ENCODE peak calls at places on chromosomes 13 and 19, in eight cellular contexts. H is MM.1S, B is heart left ventricle, V is ovary, P is mammary epithelial cell, K is AG09309, F is fibroblast of lung, N is ascending aorta. J is an unnamed sample.

GRCh38 chr19:18850560-18851375 is 19.0 kb downstream of the UPF1 start:
- DNase-seq in B (no peak), V (no peak), P (peak; percentile 57), F (no peak), K (no peak), N (no peak), H (no peak), J (no peak)

GRCh38 chr13:112071011-112071901 is 4.3 kb downstream of the SOX1 start:
- DNase-seq in H (no peak), N (no peak), F (no peak), B (no peak), V (no peak), K (no peak), P (no peak), J (no peak)

GRCh38 chr13:44305216-44305615 is 68.4 kb upstream of the SERP2 start:
- DNase-seq in B (no peak), N (no peak), V (no peak), K (no peak), F (no peak), H (no peak), P (no peak), J (no peak)

GRCh38 chr19:45630463-45630862 is 8.7 kb downstream of the EML2 start:
- DNase-seq in N (no peak), F (peak; percentile 85), H (peak; percentile 48), V (no peak), B (no peak), P (peak; percentile 97), K (peak; percentile 87), J (peak; percentile 83)

GRCh38 chr19:51742736-51743288 is 8.9 kb downstream of the FPR1 start:
- DNase-seq in V (no peak), N (no peak), K (peak; percentile 57), F (no peak), B (no peak), P (peak; percentile 87), H (no peak), J (no peak)

GRCh38 chr19:23527797-23528196 is 132.5 kb upstream of the ZNF91 start:
- DNase-seq in N (no peak), P (peak; percentile 35), K (no peak), H (peak; percentile 92), V (no peak), B (no peak), F (no peak), J (no peak)

GRCh38 chr13:79874396-79875360 is 393.7 kb downstream of the NDFIP2 start:
- DNase-seq in H (no peak), V (no peak), P (peak; percentile 68), N (no peak), B (no peak), K (no peak), F (no peak), J (no peak)

GRCh38 chr19:18118420-18119242 is 21.1 kb downstream of the MAST3 start:
- DNase-seq in F (peak; percentile 43), P (no peak), B (no peak), H (no peak), N (no peak), K (no peak), V (peak; percentile 33), J (no peak)

GRCh38 chr13:43304945-43305344 is 281.6 kb downstream of the DNAJC15 start:
- DNase-seq in V (no peak), B (no peak), P (no peak), N (no peak), H (no peak), F (no peak), K (no peak), J (no peak)

GRCh38 chr19:51490676-51491075 is 10.9 kb downstream of the SIGLEC12 start:
- DNase-seq in P (no peak), H (no peak), B (no peak), F (no peak), N (no peak), K (no peak), V (no peak), J (no peak)

GRCh38 chr13:105991622-105992254 is 543.7 kb downstream of the EFNB2 start:
- DNase-seq in N (no peak), H (no peak), P (peak; percentile 100), K (peak; percentile 33), V (no peak), F (peak; percentile 83), B (no peak), J (no peak)

GRCh38 chr13:113176292-113176691 is 17.8 kb downstream of the PROZ start:
- DNase-seq in V (no peak), N (no peak), K (no peak), H (no peak), P (no peak), F (no peak), B (no peak), J (no peak)

GRCh38 chr19:16161848-16162247 is 11.5 kb downstream of the CIB3 start:
- DNase-seq in V (no peak), N (no peak), H (no peak), B (no peak), K (peak; percentile 21), F (peak; percentile 63), P (peak; percentile 96), J (peak; percentile 60)

GRCh38 chr19:22422220-22422619 is at the start of gene ZNF98:
- DNase-seq in H (no peak), F (peak; percentile 5), P (no peak), N (no peak), B (peak; percentile 64), V (no peak), K (no peak), J (no peak)

GRCh38 chr13:48316826-48317510 is 13.4 kb downstream of the RB1 start:
- DNase-seq in K (no peak), F (no peak), P (no peak), B (no peak), N (no peak), H (no peak), V (no peak), J (no peak)

GRCh38 chr19:12868540-12869112 is 12.6 kb downstream of the DNASE2 start:
- DNase-seq in K (no peak), P (no peak), F (no peak), B (no peak), H (no peak), V (no peak), N (no peak), J (no peak)

GRCh38 chr13:94550030-94550738 is 45.8 kb downstream of the TGDS start:
- DNase-seq in N (no peak), B (no peak), V (no peak), F (peak; percentile 62), K (peak; percentile 7), H (no peak), P (no peak), J (peak; percentile 6)
- H3K4me3 ChIP-seq in N (peak overlapping the region; percentile 84), B (peak overlapping the region; percentile 55), V (peak overlapping the region; percentile 79), F (peak overlapping the region; percentile 78), K (peak overlapping the region; percentile 68), H (no peak overlapping the region), P (peak overlapping the region; percentile 48), J (peak overlapping the region; percentile 73)

GRCh38 chr19:4067396-4068057 is 828 bp upstream of the ZBTB7A start:
- DNase-seq in H (no peak), V (peak; percentile 59), K (no peak), B (peak; percentile 68), P (no peak), F (no peak), N (no peak), J (no peak)

GRCh38 chr19:4066682-4067395 is at the start of gene ZBTB7A:
- DNase-seq in F (peak; percentile 76), K (no peak), P (peak; percentile 68), N (peak; percentile 65), B (peak; percentile 88), V (peak; percentile 85), H (peak; percentile 71), J (no peak)

GRCh38 chr19:4065430-4066175 is 1.1 kb downstream of the ZBTB7A start:
- DNase-seq in P (peak; percentile 92), F (peak; percentile 98), N (peak; percentile 77), V (peak; percentile 97), K (peak; percentile 89), B (peak; percentile 98), H (peak; percentile 99), J (peak; percentile 74)

GRCh38 chr19:4064551-4065260 is 2.0 kb downstream of the ZBTB7A start:
- DNase-seq in P (no peak), F (peak; percentile 54), K (no peak), V (peak; percentile 79), N (no peak), B (peak; percentile 76), H (no peak), J (no peak)

DNA sequence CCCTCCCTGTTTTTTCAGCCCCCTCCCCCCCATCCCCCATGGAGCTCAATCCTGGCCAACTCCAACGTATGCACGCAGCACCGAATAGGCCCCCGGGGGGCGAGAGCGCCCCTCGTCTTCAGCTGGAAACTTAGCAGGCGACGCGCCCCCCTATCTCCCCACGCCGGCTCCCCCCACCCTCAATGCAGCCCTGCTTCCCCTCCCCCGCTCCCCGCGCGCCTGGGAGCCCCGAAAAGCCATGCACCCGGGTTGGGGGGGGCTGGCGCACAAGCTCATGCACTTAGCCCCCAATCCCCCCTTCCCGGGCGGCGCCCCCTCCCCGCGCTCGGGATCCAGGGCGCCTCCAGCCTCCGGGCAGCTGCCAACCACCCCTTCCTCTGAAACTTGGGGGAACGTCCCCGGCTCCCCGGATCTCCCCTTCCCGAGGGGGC is 508 bp downstream of the ZBTB7A start:
- DNase-seq in N (no peak), F (no peak), H (no peak), P (no peak), K (no peak), B (no peak), V (peak; percentile 81), J (no peak)
- TF ChIP-seq CTCF in N (no peak), F (no peak), H (no peak), P (no peak), K (no peak), B (no peak), V (no peak), J (no peak)

DNA sequence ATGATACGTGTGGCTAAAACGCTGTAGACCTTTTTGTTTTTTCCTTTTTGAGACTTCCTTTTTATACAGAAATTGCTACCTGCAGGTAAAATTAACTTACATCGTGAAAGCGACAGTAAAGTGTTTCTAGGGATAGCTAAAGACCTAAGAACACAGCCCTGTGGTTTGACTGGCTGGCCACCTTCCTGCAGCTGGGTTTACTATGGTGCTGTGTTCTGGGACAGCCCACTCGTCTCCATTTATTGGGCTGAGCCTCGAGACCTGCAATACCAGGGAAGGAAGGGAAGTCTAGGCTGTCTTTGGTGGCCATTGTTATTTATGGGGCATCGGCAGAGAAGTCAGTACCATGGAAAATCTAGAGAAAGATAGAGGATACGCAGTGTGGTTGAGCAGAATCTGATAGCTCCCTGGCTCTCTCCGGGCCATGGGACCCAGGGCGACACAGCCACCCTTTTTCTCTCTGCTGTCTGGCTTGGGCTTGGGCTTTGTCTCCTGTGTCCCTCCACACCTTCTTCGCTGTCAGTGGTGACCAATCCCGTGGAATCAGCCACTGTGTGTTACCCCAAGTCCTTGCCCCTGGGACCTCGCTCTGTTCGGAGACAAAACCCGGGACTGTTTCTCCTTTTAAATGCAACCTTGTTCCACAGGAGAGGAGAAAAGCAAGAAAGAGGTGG is 30.9 kb downstream of the ACTN4 start:
- DNase-seq in N (no peak), K (no peak), B (no peak), H (no peak), F (no peak), V (no peak), P (no peak), J (no peak)
- H3K4me3 ChIP-seq in N (no peak overlapping the region), K (no peak overlapping the region), B (no peak overlapping the region), H (no peak overlapping the region), F (no peak overlapping the region), V (no peak overlapping the region), P (no peak overlapping the region), J (no peak overlapping the region)

DNA sequence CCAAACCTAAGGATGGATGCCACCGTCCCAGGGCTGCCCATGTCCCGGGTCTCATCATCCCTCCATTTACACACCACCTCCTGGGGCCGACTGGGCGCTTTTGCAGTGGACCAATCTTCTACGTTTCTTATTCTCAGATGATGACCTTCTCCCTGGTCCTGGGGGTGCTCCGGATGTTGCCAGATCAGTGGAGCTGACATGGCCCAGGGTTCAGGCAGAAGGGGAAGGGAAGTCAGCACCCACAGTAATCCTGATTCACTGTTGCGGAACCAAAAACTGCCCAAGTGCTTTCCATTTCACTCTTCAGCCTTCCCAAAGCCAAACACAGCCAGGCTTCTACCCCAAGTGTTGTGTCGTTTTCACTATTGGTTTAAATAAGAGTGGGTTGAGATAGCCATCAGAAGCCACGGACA is 29.8 kb downstream of the RAB20 start:
- DNase-seq in V (no peak), H (no peak), K (no peak), N (no peak), B (no peak), P (no peak), F (no peak), J (no peak)
- TF ChIP-seq CTCF in V (no peak), H (no peak), K (no peak), N (no peak), B (no peak), P (no peak), F (no peak), J (no peak)

J was measured in HFF-Myc.